ENCODE peak calls at places on chromosomes 11 and 22, in four cellular contexts. S, Y, R and A are unnamed samples.

GRCh38 chr11:60978546-60979380 is 7.3 kb downstream of the CD6 start:
- DNase-seq in Y (no peak), R (no peak), S (no peak), A (no peak)

GRCh38 chr11:119691020-119691666 is 37.9 kb downstream of the NECTIN1 start:
- DNase-seq in S (no peak), Y (no peak), R (no peak), A (no peak)

GRCh38 chr11:10351768-10352641 is 47.1 kb downstream of the ADM start:
- DNase-seq in S (no peak), Y (peak; percentile 21), R (peak; percentile 84), A (peak; percentile 89)

GRCh38 chr11:22244986-22245592 is 52.2 kb downstream of the ANO5 start:
- DNase-seq in S (peak; percentile 22), R (peak; percentile 46), Y (peak; percentile 6), A (peak; percentile 20)

GRCh38 chr11:100672483-100673038 is 14.5 kb upstream of the ARHGAP42 start:
- DNase-seq in R (no peak), S (no peak), Y (no peak), A (no peak)

GRCh38 chr11:8250981-8251620 is 12.6 kb downstream of the LMO1 start:
- DNase-seq in R (peak; percentile 5), S (no peak), Y (no peak), A (no peak)

GRCh38 chr11:24078056-24078455 is 418.8 kb upstream of the LUZP2 start:
- DNase-seq in S (no peak), R (no peak), Y (no peak), A (no peak)

GRCh38 chr11:85884581-85885021 is 29.4 kb downstream of the CCDC83 start:
- DNase-seq in S (no peak), R (no peak), Y (no peak), A (no peak)

GRCh38 chr11:77030834-77031414 is 3.3 kb upstream of the B3GNT6 start:
- DNase-seq in R (no peak), S (peak; percentile 53), Y (no peak), A (no peak)

GRCh38 chr22:35092146-35092805 is 26.3 kb downstream of the ISX start:
- DNase-seq in Y (no peak), S (no peak), R (no peak), A (no peak)

GRCh38 chr11:114166897-114167323 is 107.4 kb downstream of the ZBTB16 start:
- DNase-seq in Y (no peak), R (no peak), S (no peak), A (no peak)

GRCh38 chr11:134664863-134665535 is 253.0 kb upstream of the B3GAT1 start:
- DNase-seq in R (no peak), Y (no peak), S (no peak), A (no peak)

GRCh38 chr22:25113316-25113721 is 86.3 kb upstream of the CRYBB3 start:
- DNase-seq in Y (no peak), S (no peak), R (no peak), A (no peak)

GRCh38 chr11:118609380-118610219 is 2.2 kb downstream of the PHLDB1 start:
- DNase-seq in R (peak; percentile 34), S (peak; percentile 12), Y (no peak), A (no peak)

GRCh38 chr11:6737872-6738466 is 33.8 kb downstream of the OR2AG2 start:
- DNase-seq in Y (peak; percentile 36), R (peak; percentile 28), S (peak; percentile 80), A (peak; percentile 41)

GRCh38 chr11:118015385-118015841 is 29.2 kb downstream of the IL10RA start:
- DNase-seq in S (no peak), Y (no peak), R (no peak), A (no peak)

GRCh38 chr11:116918925-116919653 is 81.7 kb upstream of the APOA1 start:
- DNase-seq in Y (no peak), S (no peak), R (no peak), A (no peak)

GRCh38 chr11:69655479-69656394 is 14.8 kb downstream of the CCND1 start:
- DNase-seq in S (no peak), Y (no peak), R (no peak), A (no peak)

GRCh38 chr11:75279273-75279672 is 38.7 kb downstream of the TPBGL start:
- DNase-seq in S (no peak), Y (no peak), R (no peak), A (no peak)

GRCh38 chr22:31346733-31347250 is 646 bp upstream of the PATZ1 start:
- DNase-seq in S (peak; percentile 12), R (no peak), Y (peak; percentile 42), A (peak; percentile 68)

GRCh38 chr11:32382339-32383049 is 52.8 kb downstream of the WT1 start:
- DNase-seq in Y (no peak), S (peak; percentile 43), R (no peak), A (no peak)

GRCh38 chr11:67519726-67520125 is 3.5 kb downstream of the CABP2 start:
- DNase-seq in Y (no peak), R (no peak), S (no peak), A (no peak)

GRCh38 chr11:125284209-125284608 is 119.7 kb downstream of the PKNOX2 start:
- DNase-seq in R (no peak), S (no peak), Y (no peak), A (no peak)

GRCh38 chr22:45476814-45477213 is 25.9 kb upstream of the FBLN1 start:
- DNase-seq in R (no peak), Y (no peak), S (no peak), A (peak; percentile 39)
- TF ChIP-seq NR3C1 in R (no peak), Y (no peak), S (no peak), A (no peak)

GRCh38 chr11:72578051-72578450 is 96.2 kb downstream of the PDE2A start:
- DNase-seq in S (no peak), Y (no peak), R (no peak), A (no peak)

GRCh38 chr11:72577271-72577681 is 96.9 kb downstream of the PDE2A start:
- DNase-seq in R (peak; percentile 6), S (no peak), Y (no peak), A (no peak)

GRCh38 chr11:72578991-72579815 is 95.0 kb downstream of the PDE2A start:
- DNase-seq in Y (no peak), S (no peak), R (peak; percentile 5), A (no peak)

GRCh38 chr11:72579816-72580647 is 94.2 kb downstream of the PDE2A start:
- DNase-seq in R (peak; percentile 4), Y (no peak), S (no peak), A (no peak)

GRCh38 chr11:72578541-72578940 is 95.7 kb downstream of the PDE2A start:
- DNase-seq in Y (no peak), R (peak; percentile 5), S (no peak), A (no peak)
- TF ChIP-seq NR3C1 in Y (no peak), R (no peak), S (no peak), A (no peak)

GRCh38 chr11:65315866-65316233 is 1.2 kb downstream of the CDC42EP2 start:
- DNase-seq in R (no peak), Y (no peak), S (no peak), A (no peak)

GRCh38 chr11:65316979-65317786 is 2.5 kb downstream of the CDC42EP2 start:
- DNase-seq in Y (no peak), S (peak; percentile 48), R (peak; percentile 52), A (peak; percentile 77)

GRCh38 chr11:65315204-65315865 is 669 bp downstream of the CDC42EP2 start:
- DNase-seq in R (peak; percentile 94), S (peak; percentile 90), Y (peak; percentile 74), A (peak; percentile 68)

GRCh38 chr11:65316311-65316978 is 1.8 kb downstream of the CDC42EP2 start:
- DNase-seq in S (peak; percentile 37), Y (no peak), R (no peak), A (no peak)

GRCh38 chr11:65314501-65315203 is at the start of gene CDC42EP2:
- DNase-seq in Y (peak; percentile 77), S (peak; percentile 92), R (peak; percentile 87), A (peak; percentile 74)
- TF ChIP-seq NR3C1 in Y (no peak), S (no peak), R (no peak), A (no peak)

DNA sequence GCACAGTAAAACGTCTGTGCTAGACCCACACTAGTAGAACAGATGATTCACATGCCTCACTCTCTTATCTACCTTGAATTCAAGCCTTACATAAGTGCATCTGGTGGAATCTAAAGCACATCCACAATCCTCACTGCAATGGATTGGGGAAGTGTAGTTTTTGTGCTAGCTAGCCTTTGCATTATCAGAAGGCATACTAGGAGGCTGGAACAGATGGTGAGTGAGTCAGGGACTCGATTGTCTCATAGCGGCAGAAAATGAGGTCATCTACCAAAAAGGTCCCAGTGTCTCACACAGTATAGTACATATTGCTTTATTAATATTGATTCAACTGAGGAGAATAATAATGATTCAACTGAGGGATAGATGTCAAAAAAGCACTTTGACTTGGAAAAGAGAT is 9.3 kb downstream of the MSANTD4 start:
- DNase-seq in Y (no peak), R (no peak), S (peak; percentile 28), A (no peak)
- TF ChIP-seq NR3C1 in Y (no peak), R (no peak), S (no peak), A (no peak)

DNA sequence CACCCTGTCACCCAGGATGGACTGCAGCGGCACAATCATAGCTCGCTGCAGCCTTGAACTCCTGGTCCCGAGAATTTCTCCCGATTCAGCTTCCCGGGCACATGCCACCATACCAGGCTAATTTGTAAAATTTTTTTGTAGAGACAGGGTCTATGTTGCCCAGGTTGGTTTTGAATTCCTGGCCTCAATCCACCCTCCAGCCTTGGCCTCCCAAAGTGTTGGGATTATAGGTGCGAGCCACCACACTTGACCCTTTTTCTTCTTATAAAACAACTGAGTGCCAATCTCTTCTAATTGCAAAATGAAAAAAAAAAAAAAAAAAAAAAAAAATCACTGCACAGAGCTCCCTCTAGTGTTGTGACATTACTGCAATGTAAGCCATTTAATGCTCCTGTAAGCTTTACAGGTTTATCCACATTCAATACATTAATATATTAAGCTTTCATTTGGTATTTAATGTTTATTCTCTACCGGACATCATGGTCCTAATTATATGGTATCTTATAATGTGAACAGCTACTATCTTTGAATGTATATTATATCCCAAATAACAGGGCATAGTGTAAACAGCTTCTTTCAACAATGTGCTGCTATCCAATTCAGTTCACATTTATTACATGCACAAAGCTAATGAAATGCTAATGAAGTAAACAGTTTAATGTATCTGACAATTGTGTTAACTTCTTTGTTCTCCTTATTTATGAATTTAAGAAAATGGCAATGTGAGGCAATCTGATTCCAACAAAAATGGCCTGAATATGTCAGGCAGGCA is 44.6 kb downstream of the COPB1 start:
- DNase-seq in R (no peak), S (peak; percentile 10), Y (no peak), A (peak; percentile 9)
- TF ChIP-seq NR3C1 in R (no peak), S (no peak), Y (no peak), A (no peak)

GRCh38 chr11:104146421-104146820 is 17.5 kb downstream of the PDGFD start:
- DNase-seq in Y (no peak), S (no peak), R (no peak), A (no peak)

GRCh38 chr11:104151404-104152204 is 12.3 kb downstream of the PDGFD start:
- DNase-seq in Y (no peak), S (no peak), R (no peak), A (no peak)

GRCh38 chr11:104146943-104147342 is 17.0 kb downstream of the PDGFD start:
- DNase-seq in R (no peak), S (no peak), Y (no peak), A (no peak)

GRCh38 chr11:104148696-104149095 is 15.3 kb downstream of the PDGFD start:
- DNase-seq in S (no peak), R (no peak), Y (no peak), A (no peak)

GRCh38 chr11:104148074-104148473 is 15.9 kb downstream of the PDGFD start:
- DNase-seq in Y (no peak), S (no peak), R (no peak), A (no peak)
- TF ChIP-seq NR3C1 in Y (no peak), S (no peak), R (no peak), A (no peak)

GRCh38 chr11:132770802-132771545 is 761.3 kb downstream of the OPCML start:
- DNase-seq in S (no peak), R (no peak), Y (no peak), A (no peak)
- TF ChIP-seq NR3C1 in S (no peak), R (no peak), Y (no peak), A (no peak)